ENCODE peak calls at places on chromosomes 1 and 21, in seven cellular contexts. One of them, this sample, is unnamed.
A peak's percentile ranks its signal among the peaks of the same experiment; 100 is the strongest.

GRCh38 chr21:43640437-43640836 is 18.9 kb downstream of the HSF2BP start:
- DNase-seq in body of pancreas: no peak
- DNase-seq in GM12878: no peak
- DNase-seq in transverse colon: no peak
- DNase-seq in H54: no peak
- DNase-seq in right lobe of liver: no peak
- DNase-seq in GM12891: no peak
- DNase-seq in this sample: no peak

GRCh38 chr21:31284797-31285397 is 59.2 kb downstream of the TIAM1 start:
- DNase-seq in GM12878: no peak
- DNase-seq in transverse colon: no peak
- DNase-seq in H54: peak; percentile 55
- DNase-seq in right lobe of liver: no peak
- DNase-seq in body of pancreas: no peak
- DNase-seq in GM12891: no peak
- DNase-seq in this sample: no peak

GRCh38 chr1:19436716-19437476 is 48.4 kb downstream of the CAPZB start:
- DNase-seq in GM12878: no peak
- DNase-seq in right lobe of liver: peak; percentile 80
- DNase-seq in body of pancreas: peak; percentile 86
- DNase-seq in transverse colon: peak; percentile 86
- DNase-seq in GM12891: no peak
- DNase-seq in H54: no peak
- DNase-seq in this sample: peak; percentile 76

GRCh38 chr1:23202263-23202749 is 15.0 kb downstream of the HTR1D start:
- DNase-seq in body of pancreas: no peak
- DNase-seq in GM12891: no peak
- DNase-seq in GM12878: no peak
- DNase-seq in transverse colon: no peak
- DNase-seq in right lobe of liver: no peak
- DNase-seq in H54: no peak
- DNase-seq in this sample: no peak

GRCh38 chr1:32179193-32179442 is 357 bp upstream of the TXLNA start:
- DNase-seq in transverse colon: no peak
- DNase-seq in GM12878: no peak
- DNase-seq in body of pancreas: no peak
- DNase-seq in GM12891: no peak
- DNase-seq in right lobe of liver: no peak
- DNase-seq in H54: no peak
- DNase-seq in this sample: no peak

GRCh38 chr1:106889054-106889453 is 167.4 kb upstream of the PRMT6 start:
- DNase-seq in GM12878: no peak
- DNase-seq in H54: no peak
- DNase-seq in transverse colon: no peak
- DNase-seq in right lobe of liver: no peak
- DNase-seq in body of pancreas: no peak
- DNase-seq in GM12891: no peak
- DNase-seq in this sample: no peak

GRCh38 chr21:28419811-28420210 is 572.9 kb downstream of the LTN1 start:
- DNase-seq in GM12891: no peak
- DNase-seq in body of pancreas: no peak
- DNase-seq in transverse colon: no peak
- DNase-seq in right lobe of liver: no peak
- DNase-seq in H54: no peak
- DNase-seq in GM12878: no peak
- DNase-seq in this sample: no peak

GRCh38 chr1:118933051-118933781 is 54.9 kb downstream of the TBX15 start:
- DNase-seq in transverse colon: no peak
- DNase-seq in right lobe of liver: no peak
- DNase-seq in body of pancreas: no peak
- DNase-seq in H54: no peak
- DNase-seq in GM12878: no peak
- DNase-seq in GM12891: no peak
- DNase-seq in this sample: no peak

GRCh38 chr1:230268371-230269170 is 157.6 kb downstream of the PGBD5 start:
- DNase-seq in body of pancreas: peak; percentile 67
- DNase-seq in GM12891: no peak
- DNase-seq in transverse colon: peak; percentile 73
- DNase-seq in GM12878: no peak
- DNase-seq in right lobe of liver: no peak
- DNase-seq in H54: peak; percentile 71
- DNase-seq in this sample: peak; percentile 47

GRCh38 chr21:44711327-44712202 is at the start of gene TSPEAR:
- DNase-seq in body of pancreas: no peak
- DNase-seq in transverse colon: no peak
- DNase-seq in GM12891: no peak
- DNase-seq in GM12878: no peak
- DNase-seq in H54: no peak
- DNase-seq in right lobe of liver: no peak
- DNase-seq in this sample: no peak

GRCh38 chr1:72623299-72623708 is 341.0 kb upstream of the NEGR1 start:
- DNase-seq in body of pancreas: no peak
- DNase-seq in H54: peak; percentile 2
- DNase-seq in right lobe of liver: no peak
- DNase-seq in GM12891: no peak
- DNase-seq in GM12878: peak; percentile 3
- DNase-seq in transverse colon: no peak
- DNase-seq in this sample: no peak

GRCh38 chr1:177645491-177645890 is 324.4 kb downstream of the SEC16B start:
- DNase-seq in right lobe of liver: no peak
- DNase-seq in GM12878: no peak
- DNase-seq in body of pancreas: no peak
- DNase-seq in transverse colon: no peak
- DNase-seq in H54: no peak
- DNase-seq in GM12891: no peak
- DNase-seq in this sample: no peak

GRCh38 chr1:185534806-185535205 is 199.4 kb upstream of the HMCN1 start:
- DNase-seq in H54: no peak
- DNase-seq in right lobe of liver: no peak
- DNase-seq in body of pancreas: peak; percentile 86
- DNase-seq in GM12878: no peak
- DNase-seq in transverse colon: no peak
- DNase-seq in GM12891: no peak
- DNase-seq in this sample: no peak

GRCh38 chr1:22625262-22625925 is 11.0 kb upstream of the C1QA start:
- DNase-seq in H54: no peak
- DNase-seq in GM12878: no peak
- DNase-seq in right lobe of liver: no peak
- DNase-seq in transverse colon: no peak
- DNase-seq in GM12891: no peak
- DNase-seq in body of pancreas: no peak
- DNase-seq in this sample: no peak

GRCh38 chr1:59317780-59318179 is 20.9 kb downstream of the FGGY start:
- DNase-seq in right lobe of liver: no peak
- DNase-seq in GM12891: no peak
- DNase-seq in H54: no peak
- DNase-seq in GM12878: no peak
- DNase-seq in body of pancreas: no peak
- DNase-seq in transverse colon: no peak
- DNase-seq in this sample: no peak

GRCh38 chr21:43957629-43958362 is 54.3 kb upstream of the TRAPPC10 start:
- DNase-seq in H54: no peak
- DNase-seq in GM12878: peak; percentile 77
- DNase-seq in right lobe of liver: no peak
- DNase-seq in GM12891: peak; percentile 42
- DNase-seq in body of pancreas: no peak
- DNase-seq in transverse colon: no peak
- DNase-seq in this sample: no peak

GRCh38 chr1:164712131-164713031 is 153.4 kb downstream of the PBX1 start:
- DNase-seq in right lobe of liver: peak; percentile 40
- DNase-seq in body of pancreas: peak; percentile 68
- DNase-seq in transverse colon: peak; percentile 37
- DNase-seq in GM12878: no peak
- DNase-seq in GM12891: no peak
- DNase-seq in H54: no peak
- DNase-seq in this sample: no peak

GRCh38 chr1:201656670-201657032 is 117.7 kb downstream of the NAV1 start:
- DNase-seq in GM12878: no peak
- DNase-seq in body of pancreas: no peak
- DNase-seq in transverse colon: peak; percentile 50
- DNase-seq in right lobe of liver: no peak
- DNase-seq in H54: no peak
- DNase-seq in GM12891: no peak
- DNase-seq in this sample: no peak

GRCh38 chr1:226029093-226029496 is 30.0 kb upstream of the SDE2 start:
- DNase-seq in body of pancreas: peak; percentile 84
- DNase-seq in right lobe of liver: peak; percentile 68
- DNase-seq in GM12891: peak; percentile 47
- DNase-seq in transverse colon: peak; percentile 78
- DNase-seq in H54: no peak
- DNase-seq in GM12878: peak; percentile 59
- DNase-seq in this sample: no peak

GRCh38 chr1:217249857-217250256 is 381.0 kb downstream of the GPATCH2 start:
- DNase-seq in transverse colon: no peak
- DNase-seq in GM12878: no peak
- DNase-seq in body of pancreas: no peak
- DNase-seq in H54: no peak
- DNase-seq in right lobe of liver: no peak
- DNase-seq in GM12891: no peak
- DNase-seq in this sample: no peak

GRCh38 chr1:53837924-53838653 is at the start of gene NDC1:
- DNase-seq in GM12878: peak; percentile 91
- DNase-seq in H54: peak; percentile 84
- DNase-seq in GM12891: peak; percentile 64
- DNase-seq in transverse colon: peak; percentile 92
- DNase-seq in body of pancreas: peak; percentile 94
- DNase-seq in right lobe of liver: peak; percentile 88
- DNase-seq in this sample: peak; percentile 75
- TF ChIP-seq POLR2A in GM12878: peak; percentile 94
- TF ChIP-seq POLR2A in H54: peak; percentile 71
- TF ChIP-seq POLR2A in GM12891: peak; percentile 66
- TF ChIP-seq POLR2A in transverse colon: peak; percentile 38
- TF ChIP-seq POLR2A in body of pancreas: peak; percentile 59
- TF ChIP-seq POLR2A in right lobe of liver: peak; percentile 53
- TF ChIP-seq POLR2A in this sample: no peak

GRCh38 chr1:16155537-16156410 is at the start of gene EPHA2:
- DNase-seq in right lobe of liver: peak; percentile 92
- DNase-seq in H54: peak; percentile 64
- DNase-seq in GM12891: no peak
- DNase-seq in transverse colon: peak; percentile 94
- DNase-seq in GM12878: no peak
- DNase-seq in body of pancreas: peak; percentile 94
- DNase-seq in this sample: peak; percentile 85
- TF ChIP-seq POLR2A in right lobe of liver: peak; percentile 98
- TF ChIP-seq POLR2A in H54: peak; percentile 95
- TF ChIP-seq POLR2A in GM12891: no peak
- TF ChIP-seq POLR2A in transverse colon: peak; percentile 94
- TF ChIP-seq POLR2A in GM12878: no peak
- TF ChIP-seq POLR2A in body of pancreas: peak; percentile 96
- TF ChIP-seq POLR2A in this sample: peak; percentile 30

GRCh38 chr1:53238197-53239155 is at the start of gene MAGOH:
- DNase-seq in GM12891: peak; percentile 98
- DNase-seq in GM12878: peak; percentile 76
- DNase-seq in H54: peak; percentile 97
- DNase-seq in body of pancreas: peak; percentile 95
- DNase-seq in right lobe of liver: peak; percentile 94
- DNase-seq in transverse colon: peak; percentile 96
- DNase-seq in this sample: peak; percentile 91
- TF ChIP-seq POLR2A in GM12891: peak; percentile 82
- TF ChIP-seq POLR2A in GM12878: peak; percentile 89
- TF ChIP-seq POLR2A in H54: peak; percentile 70
- TF ChIP-seq POLR2A in body of pancreas: peak; percentile 87
- TF ChIP-seq POLR2A in right lobe of liver: peak; percentile 68
- TF ChIP-seq POLR2A in transverse colon: peak; percentile 78
- TF ChIP-seq POLR2A in this sample: peak; percentile 66

DNA sequence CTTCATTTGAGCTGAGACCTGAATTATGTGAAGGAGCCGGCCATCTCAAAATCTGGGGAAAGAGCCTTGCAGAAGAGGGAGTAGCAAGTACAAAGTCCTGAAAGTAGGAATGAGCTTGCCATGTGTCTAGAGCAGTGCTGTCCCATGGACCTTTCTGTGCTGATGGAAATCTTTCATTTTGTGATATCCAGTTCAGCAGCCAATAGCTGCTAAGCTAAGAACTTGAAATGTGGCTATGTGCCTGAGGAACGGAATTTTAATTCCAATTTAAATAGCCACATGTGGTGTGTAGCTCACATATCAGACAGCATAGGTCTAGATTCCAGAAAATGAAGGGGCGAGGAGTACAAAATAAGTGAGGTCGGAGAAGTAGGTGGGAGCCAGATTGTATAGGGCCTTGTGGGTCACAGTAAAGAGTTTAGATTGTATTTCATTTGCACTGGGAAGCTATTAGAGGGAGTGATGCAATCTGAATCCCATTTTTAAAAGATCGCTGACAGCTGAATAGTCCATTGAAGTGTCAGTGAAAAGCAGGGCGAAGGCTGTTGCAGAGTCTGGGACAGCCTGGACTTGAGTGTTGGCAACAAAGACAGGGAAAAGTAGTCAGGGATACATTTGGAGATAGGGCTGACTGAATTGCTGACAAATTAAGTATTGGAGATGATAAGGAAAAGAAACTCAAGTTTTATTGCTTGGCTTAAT is 80.3 kb downstream of the TMEM200B start:
- DNase-seq in transverse colon: no peak
- DNase-seq in GM12878: no peak
- DNase-seq in right lobe of liver: no peak
- DNase-seq in body of pancreas: no peak
- DNase-seq in GM12891: no peak
- DNase-seq in H54: no peak
- DNase-seq in this sample: no peak
- TF ChIP-seq POLR2A in transverse colon: no peak
- TF ChIP-seq POLR2A in GM12878: no peak
- TF ChIP-seq POLR2A in right lobe of liver: no peak
- TF ChIP-seq POLR2A in body of pancreas: no peak
- TF ChIP-seq POLR2A in GM12891: no peak
- TF ChIP-seq POLR2A in H54: no peak
- TF ChIP-seq POLR2A in this sample: no peak

GRCh38 chr1:144551543-144552424 is 40.9 kb upstream of the PPIAL4F start:
- DNase-seq in transverse colon: peak; percentile 85
- DNase-seq in right lobe of liver: peak; percentile 70
- DNase-seq in body of pancreas: peak; percentile 65
- DNase-seq in H54: peak; percentile 60
- DNase-seq in GM12891: peak; percentile 32
- DNase-seq in GM12878: peak; percentile 89
- DNase-seq in this sample: peak; percentile 87
- TF ChIP-seq POLR2A in transverse colon: peak; percentile 58
- TF ChIP-seq POLR2A in right lobe of liver: peak; percentile 80
- TF ChIP-seq POLR2A in body of pancreas: peak; percentile 80
- TF ChIP-seq POLR2A in H54: peak; percentile 75
- TF ChIP-seq POLR2A in GM12891: peak; percentile 99
- TF ChIP-seq POLR2A in GM12878: peak; percentile 88
- TF ChIP-seq POLR2A in this sample: peak; percentile 63

GRCh38 chr21:38455403-38455802 is 42.9 kb downstream of the ERG start:
- DNase-seq in H54: no peak
- DNase-seq in GM12878: no peak
- DNase-seq in transverse colon: no peak
- DNase-seq in right lobe of liver: no peak
- DNase-seq in body of pancreas: no peak
- DNase-seq in GM12891: no peak
- DNase-seq in this sample: no peak

GRCh38 chr21:38459490-38459889 is 38.8 kb downstream of the ERG start:
- DNase-seq in transverse colon: no peak
- DNase-seq in GM12878: no peak
- DNase-seq in H54: no peak
- DNase-seq in body of pancreas: no peak
- DNase-seq in GM12891: no peak
- DNase-seq in right lobe of liver: no peak
- DNase-seq in this sample: no peak

GRCh38 chr21:38460171-38460742 is 38.0 kb downstream of the ERG start:
- DNase-seq in body of pancreas: no peak
- DNase-seq in transverse colon: no peak
- DNase-seq in right lobe of liver: no peak
- DNase-seq in H54: no peak
- DNase-seq in GM12878: no peak
- DNase-seq in GM12891: no peak
- DNase-seq in this sample: no peak
- TF ChIP-seq POLR2A in body of pancreas: no peak
- TF ChIP-seq POLR2A in transverse colon: no peak
- TF ChIP-seq POLR2A in right lobe of liver: no peak
- TF ChIP-seq POLR2A in H54: no peak
- TF ChIP-seq POLR2A in GM12878: no peak
- TF ChIP-seq POLR2A in GM12891: no peak
- TF ChIP-seq POLR2A in this sample: no peak